ENCODE peak calls at places on chromosome 22, in six cellular contexts. One of them, this sample, is unnamed.

GRCh38 chr22:33467718-33468117 is 409.5 kb upstream of the SYN3 start:
- DNase-seq in retinal pigment epithelial cell: no peak
- DNase-seq in colonic mucosa: no peak
- DNase-seq in lower leg skin: peak; percentile 73
- DNase-seq in IMR-90: no peak
- DNase-seq in transverse colon: no peak
- DNase-seq in this sample: no peak

GRCh38 chr22:37282385-37282677 is at the start of gene CYTH4:
- DNase-seq in colonic mucosa: peak; percentile 55
- DNase-seq in retinal pigment epithelial cell: no peak
- DNase-seq in transverse colon: peak; percentile 80
- DNase-seq in IMR-90: no peak
- DNase-seq in lower leg skin: peak; percentile 91
- DNase-seq in this sample: no peak

GRCh38 chr22:41237707-41238569 is 2.8 kb downstream of the CHADL start:
- DNase-seq in IMR-90: peak; percentile 13
- DNase-seq in colonic mucosa: peak; percentile 82
- DNase-seq in retinal pigment epithelial cell: no peak
- DNase-seq in transverse colon: peak; percentile 86
- DNase-seq in lower leg skin: no peak
- DNase-seq in this sample: no peak

GRCh38 chr22:21613553-21614233 is 16.1 kb downstream of the YDJC start:
- DNase-seq in retinal pigment epithelial cell: no peak
- DNase-seq in transverse colon: no peak
- DNase-seq in colonic mucosa: no peak
- DNase-seq in lower leg skin: no peak
- DNase-seq in IMR-90: no peak
- DNase-seq in this sample: no peak

GRCh38 chr22:36296690-36297089 is 43.8 kb downstream of the APOL1 start:
- DNase-seq in IMR-90: no peak
- DNase-seq in transverse colon: no peak
- DNase-seq in colonic mucosa: no peak
- DNase-seq in lower leg skin: no peak
- DNase-seq in retinal pigment epithelial cell: no peak
- DNase-seq in this sample: no peak

GRCh38 chr22:34722901-34723300 is 343.1 kb upstream of the ISX start:
- DNase-seq in IMR-90: no peak
- DNase-seq in transverse colon: no peak
- DNase-seq in retinal pigment epithelial cell: no peak
- DNase-seq in colonic mucosa: no peak
- DNase-seq in lower leg skin: no peak
- DNase-seq in this sample: no peak

GRCh38 chr22:35475545-35475944 is 65.1 kb upstream of the RASD2 start:
- DNase-seq in lower leg skin: no peak
- DNase-seq in IMR-90: no peak
- DNase-seq in retinal pigment epithelial cell: no peak
- DNase-seq in colonic mucosa: no peak
- DNase-seq in transverse colon: no peak
- DNase-seq in this sample: no peak

GRCh38 chr22:29947410-29948387 is 64.7 kb downstream of the MTMR3 start:
- DNase-seq in retinal pigment epithelial cell: no peak
- DNase-seq in IMR-90: peak; percentile 47
- DNase-seq in lower leg skin: no peak
- DNase-seq in colonic mucosa: no peak
- DNase-seq in transverse colon: no peak
- DNase-seq in this sample: no peak

GRCh38 chr22:31250740-31251330 is 38.7 kb downstream of the LIMK2 start:
- DNase-seq in lower leg skin: no peak
- DNase-seq in IMR-90: no peak
- DNase-seq in colonic mucosa: no peak
- DNase-seq in retinal pigment epithelial cell: no peak
- DNase-seq in transverse colon: no peak
- DNase-seq in this sample: no peak

GRCh38 chr22:20156611-20157415 is 6.0 kb upstream of the CCDC188 start:
- DNase-seq in lower leg skin: peak; percentile 98
- DNase-seq in retinal pigment epithelial cell: peak; percentile 18
- DNase-seq in transverse colon: peak; percentile 89
- DNase-seq in colonic mucosa: peak; percentile 86
- DNase-seq in IMR-90: peak; percentile 66
- DNase-seq in this sample: no peak

GRCh38 chr22:24894998-24895397 is 51.5 kb downstream of the LHFPL7 start:
- DNase-seq in IMR-90: no peak
- DNase-seq in lower leg skin: peak; percentile 90
- DNase-seq in colonic mucosa: peak; percentile 88
- DNase-seq in retinal pigment epithelial cell: peak; percentile 18
- DNase-seq in transverse colon: peak; percentile 83
- DNase-seq in this sample: no peak

GRCh38 chr22:32788884-32789624 is 12.5 kb upstream of the TIMP3 start:
- DNase-seq in IMR-90: peak; percentile 72
- DNase-seq in retinal pigment epithelial cell: peak; percentile 88
- DNase-seq in colonic mucosa: no peak
- DNase-seq in transverse colon: no peak
- DNase-seq in lower leg skin: no peak
- DNase-seq in this sample: no peak

GRCh38 chr22:23302171-23303002 is 122.1 kb downstream of the BCR start:
- DNase-seq in retinal pigment epithelial cell: no peak
- DNase-seq in colonic mucosa: peak; percentile 13
- DNase-seq in lower leg skin: no peak
- DNase-seq in transverse colon: no peak
- DNase-seq in IMR-90: no peak
- DNase-seq in this sample: no peak

GRCh38 chr22:39422101-39422500 is 22.5 kb downstream of the TAB1 start:
- DNase-seq in colonic mucosa: no peak
- DNase-seq in lower leg skin: no peak
- DNase-seq in retinal pigment epithelial cell: no peak
- DNase-seq in IMR-90: no peak
- DNase-seq in transverse colon: no peak
- DNase-seq in this sample: no peak

GRCh38 chr22:32650553-32651345 is 150.8 kb upstream of the TIMP3 start:
- DNase-seq in retinal pigment epithelial cell: no peak
- DNase-seq in transverse colon: no peak
- DNase-seq in lower leg skin: no peak
- DNase-seq in IMR-90: peak; percentile 69
- DNase-seq in colonic mucosa: no peak
- DNase-seq in this sample: no peak

GRCh38 chr22:35973388-35973787 is 55.2 kb downstream of the RBFOX2 start:
- DNase-seq in lower leg skin: no peak
- DNase-seq in IMR-90: no peak
- DNase-seq in retinal pigment epithelial cell: no peak
- DNase-seq in colonic mucosa: no peak
- DNase-seq in transverse colon: no peak
- DNase-seq in this sample: no peak

GRCh38 chr22:32822188-32822877 is 20.8 kb downstream of the TIMP3 start:
- DNase-seq in transverse colon: no peak
- DNase-seq in retinal pigment epithelial cell: no peak
- DNase-seq in IMR-90: no peak
- DNase-seq in lower leg skin: no peak
- DNase-seq in colonic mucosa: no peak
- DNase-seq in this sample: no peak

GRCh38 chr22:23068096-23068831 is 2.1 kb upstream of the GNAZ start:
- DNase-seq in colonic mucosa: no peak
- DNase-seq in lower leg skin: peak; percentile 78
- DNase-seq in retinal pigment epithelial cell: no peak
- DNase-seq in IMR-90: no peak
- DNase-seq in transverse colon: peak; percentile 6
- DNase-seq in this sample: no peak

GRCh38 chr22:32710896-32711295 is 90.6 kb upstream of the TIMP3 start:
- DNase-seq in colonic mucosa: no peak
- DNase-seq in transverse colon: no peak
- DNase-seq in retinal pigment epithelial cell: no peak
- DNase-seq in IMR-90: no peak
- DNase-seq in lower leg skin: no peak
- DNase-seq in this sample: no peak

GRCh38 chr22:25563757-25564319 is 637 bp upstream of the GRK3 start:
- DNase-seq in transverse colon: peak; percentile 28
- DNase-seq in colonic mucosa: peak; percentile 28
- DNase-seq in IMR-90: peak; percentile 6
- DNase-seq in lower leg skin: no peak
- DNase-seq in retinal pigment epithelial cell: no peak
- DNase-seq in this sample: no peak

GRCh38 chr22:35313311-35314121 is 13.8 kb downstream of the TOM1 start:
- DNase-seq in retinal pigment epithelial cell: no peak
- DNase-seq in transverse colon: no peak
- DNase-seq in colonic mucosa: no peak
- DNase-seq in IMR-90: peak; percentile 96
- DNase-seq in lower leg skin: peak; percentile 87
- DNase-seq in this sample: peak; percentile 69

GRCh38 chr22:33240901-33241300 is 182.7 kb upstream of the SYN3 start:
- DNase-seq in colonic mucosa: no peak
- DNase-seq in lower leg skin: no peak
- DNase-seq in IMR-90: no peak
- DNase-seq in retinal pigment epithelial cell: no peak
- DNase-seq in transverse colon: no peak
- DNase-seq in this sample: no peak

GRCh38 chr22:27880778-27881394 is 38.2 kb downstream of the PITPNB start:
- DNase-seq in IMR-90: peak; percentile 86
- DNase-seq in transverse colon: no peak
- DNase-seq in colonic mucosa: peak; percentile 57
- DNase-seq in lower leg skin: no peak
- DNase-seq in retinal pigment epithelial cell: peak; percentile 54
- DNase-seq in this sample: peak; percentile 45
- TF ChIP-seq CTCF in IMR-90: peak; percentile 84
- TF ChIP-seq CTCF in transverse colon: peak; percentile 74
- TF ChIP-seq CTCF in colonic mucosa: peak; percentile 65
- TF ChIP-seq CTCF in lower leg skin: no peak
- TF ChIP-seq CTCF in retinal pigment epithelial cell: peak; percentile 78
- TF ChIP-seq CTCF in this sample: peak; percentile 68

DNA sequence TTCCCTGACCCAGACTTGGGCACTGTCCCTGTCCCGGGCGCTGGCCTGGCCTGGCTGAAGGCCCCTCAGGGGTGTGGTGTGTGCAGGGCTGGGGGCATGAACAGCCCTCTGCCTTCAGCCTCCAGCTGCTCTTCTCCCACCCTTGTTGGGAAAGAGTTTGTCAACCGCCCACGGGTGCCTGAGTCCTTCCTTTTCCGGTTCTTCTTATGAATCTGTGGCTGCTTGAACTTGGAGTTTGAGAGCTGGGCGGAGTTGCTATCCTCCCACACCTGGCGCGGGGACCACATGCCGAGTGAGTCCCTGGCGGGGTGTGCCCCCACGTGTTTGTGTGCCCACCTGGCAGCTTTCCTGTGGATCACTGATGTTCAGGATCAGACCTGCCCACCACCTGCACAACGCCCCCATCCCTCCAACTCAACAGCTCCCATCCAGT is 13.4 kb downstream of the NFAM1 start:
- DNase-seq in retinal pigment epithelial cell: no peak
- DNase-seq in colonic mucosa: no peak
- DNase-seq in transverse colon: no peak
- DNase-seq in IMR-90: no peak
- DNase-seq in lower leg skin: no peak
- DNase-seq in this sample: no peak
- H3K4me3 ChIP-seq in retinal pigment epithelial cell: no peak overlapping the region
- H3K4me3 ChIP-seq in colonic mucosa: no peak overlapping the region
- H3K4me3 ChIP-seq in transverse colon: no peak overlapping the region
- H3K4me3 ChIP-seq in IMR-90: no peak overlapping the region
- H3K4me3 ChIP-seq in lower leg skin: no peak overlapping the region
- H3K4me3 ChIP-seq in this sample: no peak overlapping the region

DNA sequence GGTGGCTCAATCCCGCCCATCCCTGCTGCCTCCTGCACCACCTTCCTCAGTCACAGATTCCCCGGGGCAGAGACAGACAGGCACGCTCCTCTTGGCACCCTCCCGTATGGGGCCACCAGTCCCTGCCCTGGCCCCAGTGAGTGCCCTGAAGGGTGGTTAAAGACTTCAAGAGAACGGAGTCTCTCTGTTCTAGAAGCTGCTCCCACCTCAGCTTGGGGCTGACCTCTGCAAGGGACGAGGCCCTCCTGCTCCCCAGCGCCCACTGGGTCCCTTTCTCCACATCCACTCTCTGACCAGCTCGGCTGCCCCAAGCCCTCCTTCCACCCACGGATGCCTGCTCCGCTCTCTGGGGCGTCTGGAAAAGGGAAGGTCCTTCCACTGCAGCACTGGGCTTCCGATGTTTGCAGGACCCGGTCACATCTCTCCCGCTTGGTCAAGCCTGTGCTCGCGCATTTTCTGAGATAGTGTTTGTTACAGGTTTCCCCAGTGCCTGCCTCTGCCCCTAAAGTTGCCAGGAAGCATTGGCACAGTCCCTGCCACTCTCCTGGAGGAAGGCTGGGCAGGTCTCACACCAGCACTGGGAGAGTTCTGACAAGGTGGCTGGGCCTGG is 1487.9 kb downstream of the TBC1D22A start:
- DNase-seq in colonic mucosa: no peak
- DNase-seq in retinal pigment epithelial cell: no peak
- DNase-seq in IMR-90: no peak
- DNase-seq in lower leg skin: peak; percentile 78
- DNase-seq in transverse colon: no peak
- DNase-seq in this sample: no peak
- TF ChIP-seq CTCF in colonic mucosa: no peak
- TF ChIP-seq CTCF in retinal pigment epithelial cell: no peak
- TF ChIP-seq CTCF in IMR-90: no peak
- TF ChIP-seq CTCF in lower leg skin: no peak
- TF ChIP-seq CTCF in transverse colon: no peak
- TF ChIP-seq CTCF in this sample: no peak

GRCh38 chr22:17629646-17630045 is 1.1 kb upstream of the ATP6V1E1 start:
- DNase-seq in lower leg skin: no peak
- DNase-seq in colonic mucosa: no peak
- DNase-seq in IMR-90: no peak
- DNase-seq in transverse colon: no peak
- DNase-seq in retinal pigment epithelial cell: no peak
- DNase-seq in this sample: no peak
- H3K4me3 ChIP-seq in lower leg skin: no peak overlapping the region
- H3K4me3 ChIP-seq in colonic mucosa: no peak overlapping the region
- H3K4me3 ChIP-seq in IMR-90: no peak overlapping the region
- H3K4me3 ChIP-seq in transverse colon: no peak overlapping the region
- H3K4me3 ChIP-seq in retinal pigment epithelial cell: no peak overlapping the region
- H3K4me3 ChIP-seq in this sample: no peak overlapping the region